ENCODE peak calls at places on chromosomes 4 and X, in eight cellular contexts. L, F, T, S, Z, G, C and Y are unnamed samples. For H3K36me3 and H3K27me3, the result is how much of the 10 kb centered on the place peaks cover.

GRCh38 chr4:74692973-74693372 is 101.3 kb downstream of the BTC start:
- DNase-seq in L (no peak), F (no peak), T (no peak), S (no peak), Z (no peak), G (no peak), C (no peak), Y (no peak)

GRCh38 chr4:159048166-159048886 is 54.6 kb upstream of the RAPGEF2 start:
- DNase-seq in L (peak), F (no peak), T (peak), S (peak), Z (peak), G (no peak), C (no peak), Y (no peak)

GRCh38 chr4:141220655-141221605 is at the start of gene ZNF330:
- DNase-seq in L (peak), F (peak), T (peak), S (peak), Z (peak), G (peak), C (peak), Y (peak)

GRCh38 chrX:136765957-136766356 is 14.8 kb downstream of the ARHGEF6 start:
- DNase-seq in L (no peak), F (no peak), T (no peak), S (no peak), Z (no peak), G (no peak), C (no peak), Y (no peak)

GRCh38 chr4:170776983-170777382 is 687.2 kb upstream of the AADAT start:
- DNase-seq in L (no peak), F (peak), T (no peak), S (no peak), Z (no peak), G (no peak), C (no peak), Y (no peak)

GRCh38 chrX:65745992-65746391 is 78.5 kb downstream of the MSN start:
- DNase-seq in L (no peak), F (no peak), T (no peak), S (no peak), Z (no peak), G (no peak), C (no peak), Y (no peak)

GRCh38 chr4:113446019-113446418 is 315.5 kb downstream of the CAMK2D start:
- DNase-seq in L (no peak), F (no peak), T (no peak), S (peak), Z (no peak), G (no peak), C (no peak), Y (no peak)

GRCh38 chr4:114734581-114734980 is 136.0 kb downstream of the UGT8 start:
- DNase-seq in L (no peak), F (no peak), T (no peak), S (no peak), Z (no peak), G (peak), C (no peak), Y (no peak)

GRCh38 chr4:113781439-113782040 is 20.0 kb upstream of the CAMK2D start:
- DNase-seq in L (no peak), F (no peak), T (no peak), S (no peak), Z (no peak), G (no peak), C (no peak), Y (no peak)

GRCh38 chr4:150694438-150694837 is 112.5 kb downstream of the MAB21L2 start:
- DNase-seq in L (no peak), F (no peak), T (no peak), S (no peak), Z (no peak), G (no peak), C (no peak), Y (no peak)

GRCh38 chr4:8195841-8196460 is 3.1 kb upstream of the SH3TC1 start:
- DNase-seq in L (peak), F (peak), T (no peak), S (no peak), Z (no peak), G (no peak), C (no peak), Y (no peak)

GRCh38 chr4:102312447-102312846 is 32.8 kb downstream of the SLC39A8 start:
- DNase-seq in L (no peak), F (no peak), T (no peak), S (no peak), Z (no peak), G (no peak), C (no peak), Y (no peak)

GRCh38 chr4:26061248-26061986 is 147.4 kb downstream of the SMIM20 start:
- DNase-seq in L (no peak), F (no peak), T (no peak), S (peak), Z (no peak), G (peak), C (no peak), Y (no peak)

GRCh38 chrX:122475306-122475705 is 708.8 kb upstream of the GRIA3 start:
- DNase-seq in L (no peak), F (no peak), T (no peak), S (no peak), Z (no peak), G (no peak), C (no peak), Y (no peak)

GRCh38 chrX:80022363-80023031 is 7.9 kb downstream of the TBX22 start:
- DNase-seq in L (no peak), F (peak), T (no peak), S (no peak), Z (no peak), G (no peak), C (no peak), Y (no peak)

GRCh38 chr4:26021417-26022345 is 107.7 kb downstream of the SMIM20 start:
- DNase-seq in L (no peak), F (no peak), T (no peak), S (no peak), Z (no peak), G (no peak), C (no peak), Y (no peak)

GRCh38 chr4:24488399-24489164 is 95.8 kb downstream of the DHX15 start:
- DNase-seq in L (peak), F (no peak), T (peak), S (peak), Z (peak), G (no peak), C (peak), Y (no peak)

GRCh38 chr4:627751-628150 is 2.4 kb downstream of the PDE6B start:
- DNase-seq in L (no peak), F (peak), T (no peak), S (no peak), Z (no peak), G (no peak), C (no peak), Y (no peak)

GRCh38 chrX:134444681-134445080 is 15.3 kb upstream of the HPRT1 start:
- DNase-seq in L (no peak), F (no peak), T (no peak), S (no peak), Z (no peak), G (no peak), C (no peak), Y (no peak)

GRCh38 chr4:153488006-153488718 is 22.0 kb downstream of the TMEM131L start:
- DNase-seq in L (peak), F (peak), T (no peak), S (no peak), Z (peak), G (no peak), C (peak), Y (peak)

GRCh38 chrX:119728487-119728886 is 29.9 kb upstream of the SOWAHD start:
- DNase-seq in L (no peak), F (no peak), T (no peak), S (peak), Z (no peak), G (peak), C (no peak), Y (no peak)

GRCh38 chr4:150176559-150176958 is 98.3 kb downstream of the DCLK2 start:
- DNase-seq in L (no peak), F (no peak), T (no peak), S (no peak), Z (peak), G (no peak), C (no peak), Y (peak)

GRCh38 chrX:71533850-71534515 is 1.1 kb downstream of the OGT start:
- DNase-seq in L (peak), F (no peak), T (peak), S (peak), Z (peak), G (no peak), C (peak), Y (no peak)

GRCh38 chr4:31657859-31658258 is 937.7 kb downstream of the PCDH7 start:
- DNase-seq in L (no peak), F (no peak), T (no peak), S (no peak), Z (no peak), G (no peak), C (no peak), Y (no peak)

GRCh38 chr4:5424901-5425300 is 283.5 kb downstream of the EVC2 start:
- DNase-seq in L (no peak), F (peak), T (no peak), S (no peak), Z (no peak), G (no peak), C (no peak), Y (no peak)

GRCh38 chr4:95061220-95061619 is 303.5 kb downstream of the BMPR1B start:
- DNase-seq in L (no peak), F (no peak), T (no peak), S (no peak), Z (no peak), G (no peak), C (no peak), Y (no peak)

GRCh38 chr4:110124721-110125120 is 73.7 kb downstream of the ELOVL6 start:
- DNase-seq in L (no peak), F (no peak), T (no peak), S (no peak), Z (no peak), G (no peak), C (no peak), Y (no peak)

GRCh38 chr4:105630670-105631655 is 77.5 kb downstream of the INTS12 start:
- DNase-seq in L (no peak), F (no peak), T (no peak), S (no peak), Z (no peak), G (no peak), C (no peak), Y (no peak)

GRCh38 chrX:30620980-30621716 is 32.1 kb upstream of the GK start:
- DNase-seq in L (no peak), F (no peak), T (no peak), S (no peak), Z (peak), G (no peak), C (no peak), Y (no peak)

GRCh38 chrX:73267979-73268378 is 53.3 kb upstream of the NAP1L2 start:
- DNase-seq in L (no peak), F (no peak), T (no peak), S (no peak), Z (no peak), G (no peak), C (no peak), Y (no peak)

GRCh38 chr4:95506264-95506663 is 42.5 kb downstream of the UNC5C start:
- DNase-seq in L (no peak), F (no peak), T (no peak), S (no peak), Z (no peak), G (no peak), C (no peak), Y (no peak)

GRCh38 chr4:110865611-110866254 is 242.9 kb upstream of the PITX2 start:
- DNase-seq in L (no peak), F (no peak), T (no peak), S (no peak), Z (no peak), G (no peak), C (no peak), Y (no peak)

GRCh38 chr4:5890063-5890727 is 2.7 kb downstream of the CRMP1 start:
- DNase-seq in L (no peak), F (no peak), T (no peak), S (no peak), Z (no peak), G (peak), C (no peak), Y (no peak)

GRCh38 chrX:102067966-102068723 is 57.3 kb upstream of the TCEAL2 start:
- DNase-seq in L (no peak), F (no peak), T (no peak), S (peak), Z (no peak), G (no peak), C (no peak), Y (no peak)

GRCh38 chrX:43633757-43634156 is 22.3 kb upstream of the MAOA start:
- DNase-seq in L (no peak), F (no peak), T (no peak), S (no peak), Z (no peak), G (no peak), C (no peak), Y (no peak)

GRCh38 chr4:3121110-3121509 is 46.6 kb downstream of the HTT start:
- DNase-seq in L (no peak), F (peak), T (no peak), S (no peak), Z (no peak), G (no peak), C (no peak), Y (no peak)

GRCh38 chr4:83767017-83767541 is 231.2 kb downstream of the GPAT3 start:
- DNase-seq in L (no peak), F (no peak), T (no peak), S (no peak), Z (no peak), G (no peak), C (no peak), Y (no peak)

GRCh38 chrX:111869639-111870034 is 6.3 kb upstream of the TRPC5OS start:
- DNase-seq in L (peak), F (no peak), T (no peak), S (no peak), Z (peak), G (peak), C (no peak), Y (no peak)

GRCh38 chrX:107825698-107826285 is at the start of gene MID2:
- DNase-seq in L (peak), F (peak), T (peak), S (no peak), Z (peak), G (no peak), C (peak), Y (peak)
- TF ChIP-seq POLR2A in L (no peak), F (no peak), T (no peak), S (no peak), Z (no peak), G (no peak), C (no peak), Y (peak)

GRCh38 chr4:38046735-38047487 is 86.7 kb downstream of the PTTG2 start:
- DNase-seq in L (no peak), F (no peak), T (no peak), S (no peak), Z (no peak), G (no peak), C (no peak), Y (no peak)
- H3K36me3 ChIP-seq in L (under half), F (under half), T (under half), S (under half), Z (half or more), G (under half), C (under half), Y (under half)

GRCh38 chr4:139797287-139797686 is 131.7 kb downstream of the MGST2 start:
- DNase-seq in L (no peak), F (no peak), T (no peak), S (no peak), Z (no peak), G (no peak), C (no peak), Y (peak)
- H3K27me3 ChIP-seq in L (under half), F (under half), T (under half), S (under half), Z (under half), G (under half), C (under half), Y (under half)

GRCh38 chr4:77159798-77160197 is 2.8 kb downstream of the CCNG2 start:
- DNase-seq in L (no peak), F (no peak), T (no peak), S (no peak), Z (no peak), G (no peak), C (no peak), Y (no peak)

GRCh38 chr4:77156912-77157858 is at the start of gene CCNG2:
- DNase-seq in L (peak), F (peak), T (peak), S (peak), Z (peak), G (peak), C (peak), Y (peak)

GRCh38 chr4:77158487-77158861 is 1.5 kb downstream of the CCNG2 start:
- DNase-seq in L (no peak), F (no peak), T (peak), S (no peak), Z (no peak), G (no peak), C (no peak), Y (no peak)

GRCh38 chr4:77156533-77156911 is 485 bp upstream of the CCNG2 start:
- DNase-seq in L (peak), F (peak), T (peak), S (peak), Z (peak), G (peak), C (peak), Y (peak)

DNA sequence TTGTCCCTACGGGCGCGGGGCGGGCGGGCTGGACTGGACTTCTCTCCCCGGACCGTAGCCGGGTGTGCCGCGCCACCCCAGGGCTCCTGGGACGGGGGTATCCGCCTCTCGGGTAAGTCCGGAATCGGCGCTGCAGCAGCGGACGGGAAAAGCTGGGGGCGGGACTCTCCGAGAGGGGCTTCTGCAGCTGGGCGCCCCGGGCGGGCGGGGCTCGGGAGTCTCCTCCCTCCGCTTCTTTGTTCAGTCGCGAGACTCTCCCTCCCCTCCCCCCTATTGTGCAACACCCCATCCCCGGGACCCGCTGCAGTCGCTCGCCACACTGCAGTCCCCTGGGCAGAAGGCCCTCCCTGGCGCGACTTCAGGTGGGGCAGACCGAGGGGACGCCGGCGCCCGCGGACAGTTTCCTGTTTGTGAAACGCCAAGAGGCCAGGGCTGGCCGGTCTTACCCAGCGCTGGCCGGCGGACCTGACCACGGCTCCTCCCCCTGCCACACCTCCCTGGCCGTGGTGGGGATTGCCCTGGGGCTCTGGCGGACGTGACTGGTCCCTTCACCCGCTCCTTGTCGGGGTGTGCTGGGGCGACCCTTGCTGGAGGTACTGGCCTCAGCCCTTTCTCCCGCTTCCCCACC is 966 bp downstream of the CCNG2 start:
- DNase-seq in L (peak), F (peak), T (peak), S (peak), Z (peak), G (peak), C (peak), Y (peak)
- TF ChIP-seq POLR2A in L (no peak), F (peak), T (no peak), S (no peak), Z (no peak), G (peak), C (no peak), Y (peak)

GRCh38 chrX:16842684-16843083 is 27.5 kb downstream of the RBBP7 start:
- DNase-seq in L (no peak), F (no peak), T (no peak), S (no peak), Z (no peak), G (no peak), C (no peak), Y (no peak)
- H3K36me3 ChIP-seq in L (under half), F (under half), T (under half), S (under half), Z (half or more), G (under half), C (under half), Y (half or more)